ENCODE peak calls at places on chromosome 20, in six cellular contexts. Z is pancreas, E is PC-3, X is AG10803, T is IMR-90, H is lower leg skin. F is an unnamed sample.

GRCh38 chr20:5621305-5621704 is 128.9 kb upstream of the SHLD1 start:
- DNase-seq in Z (peak), E (no peak), X (peak), T (no peak), H (no peak), F (peak)

GRCh38 chr20:17344775-17345174 is 117.9 kb downstream of the PCSK2 start:
- DNase-seq in Z (no peak), E (no peak), X (peak), T (no peak), H (no peak), F (no peak)

GRCh38 chr20:63536241-63536977 is 767 bp downstream of the PTK6 start:
- DNase-seq in Z (peak), E (peak), X (peak), T (peak), H (no peak), F (peak)

GRCh38 chr20:15310361-15310760 is 972.9 kb upstream of the FLRT3 start:
- DNase-seq in Z (no peak), E (peak), X (no peak), T (no peak), H (no peak), F (no peak)

GRCh38 chr20:13525225-13525940 is 113.3 kb downstream of the TASP1 start:
- DNase-seq in Z (no peak), E (peak), X (peak), T (peak), H (no peak), F (peak)

GRCh38 chr20:50286609-50287008 is 96.0 kb downstream of the CEBPB start:
- DNase-seq in Z (no peak), E (peak), X (peak), T (peak), H (peak), F (peak)

GRCh38 chr20:37302981-37303380 is 13.5 kb downstream of the MANBAL start:
- DNase-seq in Z (no peak), E (no peak), X (no peak), T (no peak), H (no peak), F (no peak)

GRCh38 chr20:52001999-52002666 is 189.4 kb downstream of the ZFP64 start:
- DNase-seq in Z (no peak), E (peak), X (no peak), T (peak), H (no peak), F (no peak)

GRCh38 chr20:44734938-44735337 is 10.7 kb upstream of the KCNK15 start:
- DNase-seq in Z (no peak), E (peak), X (peak), T (peak), H (no peak), F (peak)

GRCh38 chr20:22984611-22985010 is 50.5 kb upstream of the SSTR4 start:
- DNase-seq in Z (no peak), E (peak), X (no peak), T (no peak), H (no peak), F (no peak)

GRCh38 chr20:37994512-37994911 is 38.7 kb downstream of the TTI1 start:
- DNase-seq in Z (no peak), E (peak), X (peak), T (peak), H (no peak), F (peak)

GRCh38 chr20:45338121-45339030 is 9.8 kb downstream of the SDC4 start:
- DNase-seq in Z (no peak), E (no peak), X (peak), T (no peak), H (no peak), F (no peak)

GRCh38 chr20:29740601-29740950 is 1516.9 kb upstream of the DEFB115 start:
- DNase-seq in Z (no peak), E (no peak), X (no peak), T (no peak), H (no peak), F (no peak)

GRCh38 chr20:50913976-50914375 is 17.3 kb downstream of the ADNP start:
- DNase-seq in Z (no peak), E (peak), X (peak), T (peak), H (no peak), F (peak)

GRCh38 chr20:48877299-48877698 is 44.2 kb upstream of the ARFGEF2 start:
- DNase-seq in Z (no peak), E (no peak), X (no peak), T (no peak), H (no peak), F (no peak)

GRCh38 chr20:40689943-40690835 is 1.2 kb upstream of the MAFB start:
- DNase-seq in Z (peak), E (peak), X (peak), T (peak), H (peak), F (peak)

GRCh38 chr20:62739581-62740285 is 31.1 kb downstream of the NTSR1 start:
- DNase-seq in Z (peak), E (peak), X (peak), T (no peak), H (peak), F (no peak)

GRCh38 chr20:36173451-36173933 is 19.0 kb downstream of the EPB41L1 start:
- DNase-seq in Z (no peak), E (no peak), X (peak), T (peak), H (no peak), F (peak)

GRCh38 chr20:20317195-20318113 is 50.5 kb upstream of the INSM1 start:
- DNase-seq in Z (no peak), E (no peak), X (no peak), T (no peak), H (peak), F (no peak)

GRCh38 chr20:37237656-37238055 is 24.0 kb downstream of the GHRH start:
- DNase-seq in Z (no peak), E (no peak), X (no peak), T (no peak), H (peak), F (no peak)

GRCh38 chr20:52303281-52303950 is 111.8 kb upstream of the ZFP64 start:
- DNase-seq in Z (no peak), E (no peak), X (no peak), T (no peak), H (no peak), F (no peak)

GRCh38 chr20:44054849-44055248 is 132.1 kb downstream of the JPH2 start:
- DNase-seq in Z (no peak), E (no peak), X (no peak), T (no peak), H (peak), F (no peak)

GRCh38 chr20:57493091-57493615 is 31.8 kb downstream of the CTCFL start:
- DNase-seq in Z (no peak), E (no peak), X (no peak), T (no peak), H (peak), F (no peak)

GRCh38 chr20:37347891-37348642 is 2.1 kb downstream of the SRC start:
- DNase-seq in Z (peak), E (peak), X (no peak), T (no peak), H (peak), F (no peak)

GRCh38 chr20:14921546-14921945 is 584.1 kb upstream of the FLRT3 start:
- DNase-seq in Z (no peak), E (peak), X (peak), T (no peak), H (no peak), F (peak)

DNA sequence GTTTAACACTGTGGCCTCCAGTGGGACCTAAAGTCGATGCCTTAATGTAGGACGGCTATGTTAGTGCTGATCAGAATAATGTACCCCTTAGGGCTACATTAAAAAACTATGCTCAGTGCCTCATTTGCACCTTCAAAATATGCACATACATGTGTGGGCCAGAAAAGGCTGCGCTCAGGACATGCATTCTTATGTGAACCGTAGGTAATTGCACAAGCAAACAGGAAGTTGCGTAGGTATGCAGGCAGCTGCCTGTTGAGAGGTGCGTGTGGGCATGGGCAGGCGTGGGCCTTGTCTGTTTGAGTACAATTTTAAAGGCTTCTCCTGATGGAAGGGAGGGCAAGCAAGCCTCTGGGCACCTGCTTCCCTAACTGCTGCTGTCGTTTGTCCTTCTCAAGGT is 116.2 kb upstream of the JAG1 start:
- DNase-seq in Z (no peak), E (no peak), X (no peak), T (no peak), H (no peak), F (no peak)
- H3K4me3 ChIP-seq in Z (no peak), E (no peak), X (no peak), T (no peak), H (no peak), F (no peak)

DNA sequence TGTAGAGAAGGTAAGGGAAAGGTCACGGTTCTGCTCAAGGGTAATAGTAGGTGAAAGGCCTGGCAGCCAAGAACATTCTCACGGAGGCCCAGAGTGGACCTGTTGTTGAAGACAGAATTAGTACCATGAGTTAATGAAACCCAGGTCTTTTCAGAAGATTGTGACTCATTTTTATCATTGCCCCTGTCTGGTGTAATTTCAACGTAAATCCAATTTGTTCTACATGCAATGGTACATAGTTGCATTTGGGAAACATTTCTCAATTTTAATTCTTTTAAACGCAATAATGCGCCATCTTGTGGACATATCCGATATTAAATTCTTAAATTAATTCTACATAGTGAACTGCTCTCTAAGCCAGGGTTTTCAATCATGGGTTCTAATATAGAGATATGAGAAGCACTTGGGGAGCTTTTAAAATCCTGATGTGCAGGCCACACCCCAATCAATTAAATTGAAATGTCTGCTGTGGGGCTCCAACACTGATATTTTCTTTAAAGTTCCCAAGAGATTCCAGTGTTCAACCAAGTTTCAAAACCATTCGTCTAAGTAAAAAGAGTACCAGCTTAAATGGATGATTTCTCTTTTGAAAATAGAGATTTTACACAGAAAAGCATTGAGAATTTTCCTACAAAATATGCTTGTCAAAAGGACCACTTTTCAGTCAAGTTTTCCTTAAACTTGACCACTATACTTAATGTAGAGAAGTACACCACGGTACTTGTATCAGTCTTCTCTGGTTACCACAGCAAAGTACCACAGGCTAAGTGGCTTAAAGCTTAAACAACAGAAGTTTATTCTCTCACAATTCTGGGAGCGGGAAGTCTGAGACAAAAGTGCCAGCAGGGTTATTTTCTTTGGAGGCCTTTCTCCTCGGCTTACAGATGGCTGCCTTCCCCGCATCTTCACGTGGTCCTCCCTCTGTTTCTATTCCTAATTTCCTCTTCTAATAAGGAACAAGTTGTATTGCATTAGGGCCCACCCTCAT is 257.6 kb downstream of the PLCB1 start:
- DNase-seq in Z (no peak), E (peak), X (peak), T (peak), H (no peak), F (peak)
- TF ChIP-seq CTCF in Z (peak), E (peak), X (peak), T (peak), H (no peak), F (peak)

GRCh38 chr20:2692886-2693285 is 306 bp downstream of the EBF4 start:
- DNase-seq in Z (peak), E (no peak), X (no peak), T (no peak), H (peak), F (no peak)

GRCh38 chr20:2692036-2692885 is at the start of gene EBF4:
- DNase-seq in Z (peak), E (no peak), X (no peak), T (no peak), H (peak), F (peak)

GRCh38 chr20:2690718-2691117 is 1.9 kb upstream of the EBF4 start:
- DNase-seq in Z (no peak), E (no peak), X (no peak), T (no peak), H (peak), F (no peak)

GRCh38 chr20:2691127-2691526 is 1.5 kb upstream of the EBF4 start:
- DNase-seq in Z (no peak), E (no peak), X (no peak), T (no peak), H (peak), F (no peak)

GRCh38 chr20:2691663-2692035 is 931 bp upstream of the EBF4 start:
- DNase-seq in Z (no peak), E (no peak), X (no peak), T (no peak), H (peak), F (no peak)
- H3K4me3 ChIP-seq in Z (no peak), E (no peak), X (no peak), T (no peak), H (no peak), F (no peak)

DNA sequence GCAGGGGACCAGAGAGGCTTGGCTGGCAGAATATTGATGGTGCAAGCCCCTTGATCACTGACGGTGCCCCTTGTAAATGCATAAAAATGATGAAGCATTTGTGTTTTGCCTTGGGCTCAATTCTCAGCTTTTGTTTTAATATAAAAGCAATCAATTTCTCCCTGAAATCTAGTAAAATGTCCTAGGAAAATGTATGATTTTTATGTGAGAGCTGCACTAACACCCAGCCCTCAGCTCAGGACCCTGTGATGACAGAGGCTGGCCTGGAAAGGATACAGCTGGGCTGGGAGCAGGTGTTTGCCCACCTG is 84.7 kb upstream of the PHACTR3 start:
- DNase-seq in Z (no peak), E (no peak), X (no peak), T (no peak), H (no peak), F (no peak)
- TF ChIP-seq CTCF in Z (no peak), E (no peak), X (no peak), T (no peak), H (no peak), F (no peak)

GRCh38 chr20:33811763-33812672 is 870 bp downstream of the CHMP4B start:
- DNase-seq in Z (peak), E (peak), X (peak), T (peak), H (peak), F (peak)
- H3K4me3 ChIP-seq in Z (peak), E (peak), X (peak), T (peak), H (peak), F (peak)

GRCh38 chr20:61460261-61461047 is 208.4 kb downstream of the CDH4 start:
- DNase-seq in Z (no peak), E (no peak), X (no peak), T (no peak), H (peak), F (no peak)
- TF ChIP-seq CTCF in Z (no peak), E (no peak), X (no peak), T (no peak), H (no peak), F (no peak)